ENCODE peak calls at places on chromosomes 2 and 18, in nine cellular contexts. J, Q, B, R, O, P, T, E and C are unnamed samples.

GRCh38 chr2:219124379-219125110 is 36.1 kb downstream of the NHEJ1 start:
- DNase-seq in T (peak; percentile 51), R (no peak), O (peak; percentile 68), P (no peak), Q (no peak), E (peak; percentile 80), J (no peak), B (peak; percentile 37), C (peak; percentile 39)

GRCh38 chr2:190139371-190139770 is 76.8 kb upstream of the MSTN start:
- DNase-seq in P (no peak), J (no peak), Q (no peak), B (no peak), T (no peak), E (no peak), R (no peak), O (no peak), C (no peak)

GRCh38 chr2:120539937-120540718 is 194.2 kb downstream of the INHBB start:
- DNase-seq in Q (peak; percentile 65), B (peak; percentile 85), R (peak; percentile 89), J (peak; percentile 31), T (peak; percentile 100), O (no peak), P (peak; percentile 66), E (peak; percentile 97), C (peak; percentile 94)

GRCh38 chr2:206971805-206972204 is 32.5 kb downstream of the CPO start:
- DNase-seq in E (peak; percentile 60), T (peak; percentile 87), B (no peak), O (peak; percentile 21), J (no peak), Q (no peak), R (peak; percentile 76), P (no peak), C (peak; percentile 8)

GRCh38 chr2:70084973-70085710 is 2.1 kb upstream of the PCBP1 start:
- DNase-seq in B (no peak), J (no peak), R (no peak), O (peak; percentile 68), E (no peak), Q (no peak), P (no peak), T (no peak), C (peak; percentile 40)

GRCh38 chr2:240322231-240322955 is 113.1 kb upstream of the GPC1 start:
- DNase-seq in Q (no peak), T (peak; percentile 23), J (no peak), P (no peak), R (no peak), B (no peak), O (no peak), E (peak; percentile 70), C (no peak)

GRCh38 chr2:45652090-45653050 is 895 bp downstream of the PRKCE start:
- DNase-seq in Q (peak; percentile 60), B (peak; percentile 53), J (no peak), T (peak; percentile 75), E (peak; percentile 70), O (peak; percentile 60), P (peak; percentile 49), R (peak; percentile 74), C (peak; percentile 45)

GRCh38 chr2:45728458-45728942 is 77.0 kb downstream of the PRKCE start:
- DNase-seq in P (no peak), R (no peak), O (no peak), J (no peak), Q (no peak), E (no peak), B (no peak), T (no peak), C (no peak)

GRCh38 chr2:240789501-240790369 is 30.3 kb downstream of the KIF1A start:
- DNase-seq in B (no peak), P (peak; percentile 11), T (no peak), O (peak; percentile 11), R (peak; percentile 39), J (no peak), Q (no peak), E (no peak), C (no peak)

GRCh38 chr18:75582940-75583339 is 155.4 kb upstream of the SMIM21 start:
- DNase-seq in B (no peak), T (no peak), P (no peak), O (no peak), Q (no peak), J (no peak), E (no peak), R (no peak), C (no peak)

GRCh38 chr2:236877972-236878371 is 207.7 kb upstream of the COPS8 start:
- DNase-seq in J (no peak), R (no peak), P (no peak), B (no peak), T (no peak), Q (no peak), E (no peak), O (no peak), C (no peak)

GRCh38 chr2:240930096-240930630 is 24.0 kb downstream of the CROCC2 start:
- DNase-seq in E (no peak), J (no peak), R (no peak), Q (peak; percentile 4), B (no peak), O (no peak), T (no peak), P (peak; percentile 5), C (no peak)

GRCh38 chr2:120245520-120245835 is 7.2 kb upstream of the RALB start:
- DNase-seq in E (peak; percentile 49), R (no peak), B (no peak), J (no peak), Q (no peak), P (no peak), O (peak; percentile 89), T (no peak), C (no peak)

GRCh38 chr2:212494413-212495020 is 44.1 kb downstream of the ERBB4 start:
- DNase-seq in Q (no peak), E (no peak), T (peak; percentile 35), O (no peak), R (no peak), B (no peak), J (no peak), P (no peak), C (no peak)

DNA sequence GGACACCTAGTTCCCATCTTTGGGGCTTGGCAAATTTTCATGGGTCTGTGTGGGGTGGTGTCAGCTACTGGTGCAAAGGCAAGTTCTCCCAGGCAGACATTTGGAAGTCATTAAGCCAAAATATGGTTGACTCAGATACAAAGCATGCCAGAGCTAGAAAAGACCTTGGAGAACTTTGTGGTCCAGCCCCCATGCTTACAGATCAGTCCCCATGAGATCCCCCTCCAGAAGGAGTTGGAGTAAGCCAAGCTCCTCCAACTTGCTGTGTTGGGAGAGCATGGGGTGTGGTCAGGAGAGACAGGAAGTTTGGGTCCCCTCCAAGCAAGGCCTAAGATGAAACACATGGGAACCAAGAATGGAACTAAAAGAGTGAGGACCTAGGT is 224.5 kb downstream of the CYP26B1 start:
- DNase-seq in R (no peak), B (no peak), Q (peak; percentile 2), O (no peak), T (peak; percentile 74), P (no peak), E (no peak), J (no peak), C (no peak)
- H3K4me3 ChIP-seq in R (no peak overlapping the region), B (no peak overlapping the region), Q (no peak overlapping the region), O (no peak overlapping the region), T (no peak overlapping the region), P (no peak overlapping the region), E (no peak overlapping the region), J (no peak overlapping the region), C (no peak overlapping the region)

GRCh38 chr18:8908792-8909510 is 193.5 kb upstream of the NDUFV2 start:
- DNase-seq in T (no peak), B (no peak), E (no peak), P (no peak), R (no peak), O (no peak), Q (no peak), J (no peak), C (no peak)

GRCh38 chr18:8910843-8911242 is 191.7 kb upstream of the NDUFV2 start:
- DNase-seq in Q (no peak), B (no peak), O (no peak), R (no peak), P (no peak), E (no peak), T (no peak), J (no peak), C (no peak)

GRCh38 chr18:8912348-8913057 is 190.0 kb upstream of the NDUFV2 start:
- DNase-seq in B (no peak), Q (no peak), T (no peak), O (peak; percentile 33), E (no peak), P (no peak), R (no peak), J (no peak), C (no peak)

GRCh38 chr18:8911408-8912340 is 190.8 kb upstream of the NDUFV2 start:
- DNase-seq in Q (no peak), O (no peak), J (no peak), R (no peak), P (no peak), E (no peak), B (no peak), T (no peak), C (peak; percentile 33)

GRCh38 chr18:8910186-8910585 is 192.3 kb upstream of the NDUFV2 start:
- DNase-seq in E (no peak), Q (no peak), B (no peak), J (no peak), T (no peak), P (no peak), O (no peak), R (no peak), C (no peak)
- H3K4me3 ChIP-seq in E (no peak overlapping the region), Q (no peak overlapping the region), B (no peak overlapping the region), J (no peak overlapping the region), T (peak overlapping the region; percentile 3), P (no peak overlapping the region), O (no peak overlapping the region), R (no peak overlapping the region), C (no peak overlapping the region)

GRCh38 chr18:78561757-78562445 is 417.7 kb upstream of the SALL3 start:
- DNase-seq in T (no peak), O (no peak), B (peak; percentile 1), P (no peak), Q (no peak), E (no peak), R (no peak), J (no peak), C (no peak)
- H3K4me3 ChIP-seq in T (no peak overlapping the region), O (no peak overlapping the region), B (no peak overlapping the region), P (no peak overlapping the region), Q (no peak overlapping the region), E (no peak overlapping the region), R (no peak overlapping the region), J (no peak overlapping the region), C (no peak overlapping the region)

GRCh38 chr2:39874236-39874635 is 95.2 kb upstream of the THUMPD2 start:
- DNase-seq in T (no peak), P (no peak), J (no peak), Q (no peak), B (no peak), O (no peak), R (no peak), E (no peak), C (no peak)

GRCh38 chr2:39872748-39873147 is 93.7 kb upstream of the THUMPD2 start:
- DNase-seq in P (no peak), J (no peak), T (no peak), R (no peak), Q (no peak), E (no peak), B (no peak), O (no peak), C (no peak)

GRCh38 chr2:39870871-39871270 is 91.8 kb upstream of the THUMPD2 start:
- DNase-seq in P (no peak), R (no peak), T (no peak), Q (no peak), O (no peak), B (no peak), E (no peak), J (no peak), C (no peak)

GRCh38 chr2:39873586-39873985 is 94.5 kb upstream of the THUMPD2 start:
- DNase-seq in R (no peak), P (no peak), O (no peak), J (no peak), Q (no peak), T (no peak), B (no peak), E (no peak), C (no peak)

GRCh38 chr2:39871291-39871761 is 92.3 kb upstream of the THUMPD2 start:
- DNase-seq in B (peak; percentile 94), E (peak; percentile 53), P (no peak), R (no peak), T (peak; percentile 88), J (no peak), Q (no peak), O (no peak), C (peak; percentile 91)
- H3K4me3 ChIP-seq in B (no peak overlapping the region), E (no peak overlapping the region), P (no peak overlapping the region), R (no peak overlapping the region), T (no peak overlapping the region), J (no peak overlapping the region), Q (no peak overlapping the region), O (no peak overlapping the region), C (no peak overlapping the region)